ENCODE peak calls at places on chromosome 22, in four cellular contexts. B is suprapubic skin; O is ovary; U is CD8-positive, alpha-beta T cell. Y is an unnamed sample.

GRCh38 chr22:37331034-37331428 is 48.7 kb downstream of the CYTH4 start:
- DNase-seq in B (no peak), O (no peak), U (no peak), Y (no peak)

GRCh38 chr22:46006379-46007002 is 29.5 kb upstream of the WNT7B start:
- DNase-seq in B (peak; percentile 97), O (peak; percentile 97), U (peak; percentile 83), Y (peak; percentile 86)

GRCh38 chr22:36184433-36185035 is 17.1 kb downstream of the APOL4 start:
- DNase-seq in B (no peak), O (no peak), U (no peak), Y (no peak)

GRCh38 chr22:28973352-28973751 is 88.3 kb downstream of the C22orf31 start:
- DNase-seq in B (no peak), O (no peak), U (no peak), Y (no peak)

GRCh38 chr22:49770454-49771265 is 57.0 kb downstream of the BRD1 start:
- DNase-seq in B (no peak), O (no peak), U (no peak), Y (no peak)

GRCh38 chr22:32144875-32145274 is 14.2 kb downstream of the C22orf42 start:
- DNase-seq in B (no peak), O (no peak), U (no peak), Y (no peak)

GRCh38 chr22:37244114-37244921 is at the start of gene RAC2:
- DNase-seq in B (peak; percentile 78), O (peak; percentile 6), U (peak; percentile 81), Y (no peak)

GRCh38 chr22:29813126-29813525 is 24.9 kb downstream of the ASCC2 start:
- DNase-seq in B (no peak), O (no peak), U (no peak), Y (no peak)

GRCh38 chr22:29028468-29028867 is 33.2 kb downstream of the C22orf31 start:
- DNase-seq in B (no peak), O (no peak), U (no peak), Y (no peak)

GRCh38 chr22:18070041-18070440 is 7.7 kb upstream of the PEX26 start:
- DNase-seq in B (no peak), O (no peak), U (no peak), Y (no peak)

GRCh38 chr22:49362393-49362792 is 465.3 kb downstream of the BRD1 start:
- DNase-seq in B (peak; percentile 35), O (no peak), U (no peak), Y (no peak)

GRCh38 chr22:35523167-35523928 is 17.3 kb upstream of the RASD2 start:
- DNase-seq in B (no peak), O (no peak), U (no peak), Y (no peak)

GRCh38 chr22:45870011-45870410 is 107.0 kb downstream of the WNT7B start:
- DNase-seq in B (peak; percentile 39), O (no peak), U (no peak), Y (no peak)

GRCh38 chr22:38843716-38844660 is at the start of gene NPTXR:
- DNase-seq in B (no peak), O (peak; percentile 70), U (peak; percentile 14), Y (peak; percentile 40)

DNA sequence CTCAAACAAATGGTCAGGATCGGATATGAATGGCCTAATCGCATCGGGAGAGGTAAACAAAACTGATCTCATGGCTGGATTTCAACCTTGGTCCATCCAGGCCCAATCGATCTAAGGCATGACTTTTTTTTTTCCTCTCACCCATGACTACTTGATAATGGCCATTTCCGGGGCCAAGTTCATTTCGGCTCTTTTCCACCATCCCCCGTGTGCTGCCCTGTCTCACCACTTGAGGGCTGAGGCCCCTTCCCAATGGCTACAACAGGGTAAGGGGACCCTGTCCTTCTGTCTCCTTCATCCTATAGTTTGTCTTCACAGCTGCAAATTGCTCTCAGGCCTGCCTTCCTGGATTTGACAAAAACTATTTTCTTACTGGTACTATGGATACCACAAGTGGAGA is 26.7 kb downstream of the GRAP2 start:
- DNase-seq in B (no peak), O (no peak), U (no peak), Y (no peak)
- TF ChIP-seq CTCF in B (no peak), O (no peak), U (peak; percentile 20), Y (peak; percentile 52)

GRCh38 chr22:31082606-31083376 is 1.7 kb downstream of the SMTN start:
- DNase-seq in B (peak; percentile 84), O (peak; percentile 66), U (peak; percentile 21), Y (no peak)
- TF ChIP-seq CTCF in B (peak; percentile 53), O (no peak), U (peak; percentile 23), Y (peak; percentile 48)

GRCh38 chr22:20131856-20132685 is 467 bp downstream of the ZDHHC8 start:
- DNase-seq in B (no peak), O (peak; percentile 61), U (no peak), Y (no peak)

GRCh38 chr22:20135846-20136602 is 4.4 kb downstream of the ZDHHC8 start:
- DNase-seq in B (no peak), O (no peak), U (no peak), Y (no peak)

GRCh38 chr22:20135265-20135664 is 3.7 kb downstream of the ZDHHC8 start:
- DNase-seq in B (no peak), O (no peak), U (no peak), Y (no peak)

GRCh38 chr22:20132686-20133246 is 1.2 kb downstream of the ZDHHC8 start:
- DNase-seq in B (no peak), O (no peak), U (no peak), Y (no peak)

DNA sequence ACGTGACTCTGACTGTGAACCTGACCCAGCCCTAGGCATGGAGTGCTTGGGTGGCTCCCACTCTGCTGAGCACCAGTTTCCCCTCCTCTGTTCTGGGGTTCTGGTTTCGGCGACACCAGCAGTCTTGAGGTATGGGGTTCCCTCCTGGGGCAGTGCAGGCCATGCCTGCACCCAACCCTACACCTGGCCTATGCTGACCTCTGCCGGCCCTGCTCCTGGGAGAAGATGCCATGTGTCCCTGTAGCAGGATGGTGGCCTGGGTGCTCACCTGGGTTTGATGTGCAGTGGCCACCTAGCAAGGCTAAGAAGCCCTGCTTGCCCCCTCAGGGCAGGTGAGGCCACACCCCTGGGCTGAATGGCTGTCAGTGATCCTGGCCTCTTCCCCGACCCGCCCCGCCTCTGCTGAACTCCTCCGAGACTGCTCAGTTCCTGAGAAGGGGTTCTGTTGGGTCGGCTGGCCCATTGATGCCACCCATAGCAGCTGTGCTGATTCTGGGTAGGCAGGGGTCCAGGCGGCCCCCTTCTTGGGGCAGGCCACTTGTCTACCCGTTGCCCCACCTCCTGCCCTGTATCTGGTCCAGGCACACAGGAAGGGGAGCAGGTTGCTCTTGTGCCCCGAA is 2.4 kb downstream of the ZDHHC8 start:
- DNase-seq in B (no peak), O (no peak), U (no peak), Y (no peak)
- TF ChIP-seq CTCF in B (no peak), O (no peak), U (no peak), Y (no peak)

GRCh38 chr22:22827187-22827948 is 60.2 kb upstream of the IGLL5 start:
- DNase-seq in B (no peak), O (no peak), U (no peak), Y (no peak)

GRCh38 chr22:22833059-22833458 is 54.6 kb upstream of the IGLL5 start:
- DNase-seq in B (no peak), O (no peak), U (no peak), Y (no peak)

GRCh38 chr22:22830957-22831688 is 56.5 kb upstream of the IGLL5 start:
- DNase-seq in B (no peak), O (no peak), U (no peak), Y (no peak)

GRCh38 chr22:22833488-22833887 is 54.1 kb upstream of the IGLL5 start:
- DNase-seq in B (no peak), O (no peak), U (no peak), Y (no peak)

DNA sequence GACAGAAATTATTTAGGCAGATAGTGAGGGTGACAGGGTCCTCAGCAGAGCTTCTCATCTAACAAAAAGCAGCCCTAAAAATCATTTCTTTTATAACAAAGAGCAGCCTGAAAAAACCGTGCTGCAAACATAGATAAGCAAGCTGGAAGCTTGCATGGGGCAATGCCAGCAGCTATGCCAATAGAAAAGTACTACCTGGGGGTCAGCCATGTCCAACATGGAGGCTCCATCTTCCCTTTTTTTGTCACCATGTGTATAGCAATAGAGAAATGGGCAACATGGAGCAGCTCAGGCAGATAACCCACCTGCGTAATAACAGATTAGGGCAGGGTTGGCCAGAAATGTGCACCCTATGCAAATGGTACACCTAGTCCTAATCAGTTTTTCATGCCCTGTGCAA is 57.4 kb upstream of the IGLL5 start:
- DNase-seq in B (no peak), O (no peak), U (no peak), Y (no peak)
- TF ChIP-seq CTCF in B (no peak), O (no peak), U (no peak), Y (no peak)

DNA sequence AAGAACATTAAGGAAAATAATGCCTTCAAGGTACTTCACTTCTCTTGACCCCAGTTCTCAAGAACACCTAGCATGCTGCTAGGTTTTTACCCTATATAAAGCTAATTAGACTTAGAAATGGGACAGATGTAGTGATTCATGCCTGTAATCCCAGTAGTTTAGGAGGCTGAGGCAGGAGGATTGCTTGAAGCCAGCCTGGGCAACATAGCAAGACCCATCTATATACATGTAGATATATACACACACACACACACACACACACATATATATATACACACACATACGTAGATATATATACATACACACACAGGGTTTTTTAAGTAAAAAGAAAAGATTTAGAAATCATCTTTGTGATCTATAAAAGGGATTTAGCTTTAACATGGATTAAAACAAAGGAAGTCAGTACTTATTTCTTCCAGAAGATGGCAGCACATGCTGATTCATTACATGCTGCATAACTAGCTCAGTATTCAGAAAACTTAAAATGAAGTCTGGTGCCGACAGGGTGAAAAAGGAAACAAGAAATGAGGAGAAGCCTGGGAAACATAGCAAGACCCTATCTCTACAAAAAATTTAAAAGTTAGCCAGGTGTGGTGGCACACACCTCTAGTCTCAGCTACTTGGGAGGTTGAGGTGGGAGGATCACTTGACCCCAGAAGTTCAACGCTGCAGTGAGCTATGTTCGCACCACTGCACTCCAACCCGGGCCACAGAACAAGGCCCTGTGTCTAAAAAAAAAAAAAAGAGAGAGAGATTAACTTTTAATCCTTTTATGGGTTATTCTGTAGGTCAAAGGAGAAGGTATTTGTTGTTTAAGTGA is 28.5 kb upstream of the RBX1 start:
- DNase-seq in B (no peak), O (no peak), U (peak; percentile 1), Y (no peak)
- TF ChIP-seq CTCF in B (peak; percentile 62), O (peak; percentile 77), U (peak; percentile 80), Y (peak; percentile 81)

DNA sequence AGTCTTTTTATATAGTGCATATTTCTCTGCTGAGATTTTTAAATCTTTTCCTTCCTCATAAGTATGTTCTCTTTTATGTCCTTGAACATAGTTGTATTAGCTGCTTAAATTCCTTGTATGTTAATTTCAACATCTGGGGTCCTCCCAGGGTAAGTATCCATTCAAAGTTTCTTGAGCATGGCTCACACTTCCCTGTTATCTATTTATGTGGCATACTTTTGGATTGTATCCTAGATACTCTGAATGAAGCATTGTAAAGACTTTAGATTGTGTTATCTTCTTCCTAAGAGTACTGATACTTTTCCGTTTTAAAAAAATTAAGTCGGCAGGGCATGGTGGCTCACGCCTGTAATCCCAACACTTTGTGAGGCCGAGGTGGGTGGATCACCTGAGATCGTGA is 28.4 kb upstream of the PITPNB start:
- DNase-seq in B (no peak), O (no peak), U (no peak), Y (no peak)
- TF ChIP-seq CTCF in B (no peak), O (no peak), U (no peak), Y (no peak)

GRCh38 chr22:42637555-42637954 is 2.8 kb downstream of the ATP5MGL start:
- DNase-seq in B (no peak), O (no peak), U (no peak), Y (no peak)
- TF ChIP-seq CTCF in B (no peak), O (no peak), U (no peak), Y (no peak)

GRCh38 chr22:44807915-44808690 is 55.7 kb downstream of the ARHGAP8 start:
- DNase-seq in B (no peak), O (no peak), U (no peak), Y (no peak)
- TF ChIP-seq CTCF in B (no peak), O (no peak), U (no peak), Y (peak; percentile 33)

GRCh38 chr22:42353883-42354727 is 78.1 kb downstream of the NFAM1 start:
- DNase-seq in B (no peak), O (no peak), U (no peak), Y (no peak)
- TF ChIP-seq CTCF in B (peak; percentile 7), O (no peak), U (no peak), Y (no peak)